ENCODE peak calls at places on chromosome 16, in four cellular contexts. K, I, V and F are unnamed samples.

GRCh38 chr16:30948087-30948955 is 547 bp upstream of the ORAI3 start:
- DNase-seq in V (no peak), K (peak), I (peak), F (no peak)

GRCh38 chr16:13390093-13390985 is 488.9 kb downstream of the SHISA9 start:
- DNase-seq in I (no peak), V (no peak), K (no peak), F (peak)

GRCh38 chr16:3171855-3172593 is 16.0 kb upstream of the OR1F1 start:
- DNase-seq in V (peak), K (no peak), I (peak), F (no peak)

GRCh38 chr16:71205482-71206131 is 24.9 kb downstream of the HYDIN start:
- DNase-seq in V (no peak), K (no peak), I (no peak), F (no peak)

GRCh38 chr16:86975445-86975844 is 341.7 kb downstream of the C16orf95 start:
- DNase-seq in K (no peak), V (no peak), I (peak), F (no peak)

GRCh38 chr16:1612320-1613111 is at the start of gene CRAMP1:
- DNase-seq in V (peak), I (peak), K (no peak), F (peak)

GRCh38 chr16:88649924-88650748 is 717 bp downstream of the CYBA start:
- DNase-seq in I (peak), V (peak), K (peak), F (peak)

GRCh38 chr16:83853834-83854233 is 45.1 kb upstream of the MLYCD start:
- DNase-seq in K (no peak), I (no peak), V (no peak), F (no peak)

GRCh38 chr16:17370233-17371013 is 100.3 kb downstream of the XYLT1 start:
- DNase-seq in V (no peak), I (no peak), K (no peak), F (no peak)

GRCh38 chr16:86498661-86499493 is 11.4 kb upstream of the FOXF1 start:
- DNase-seq in V (no peak), I (no peak), K (no peak), F (no peak)

GRCh38 chr16:15650698-15651161 is 685 bp downstream of the NDE1 start:
- DNase-seq in V (peak), K (peak), I (no peak), F (no peak)

GRCh38 chr16:15690296-15690695 is 40.3 kb downstream of the NDE1 start:
- DNase-seq in V (no peak), K (no peak), I (no peak), F (no peak)

GRCh38 chr16:55901756-55902155 is 26.6 kb upstream of the CES5A start:
- DNase-seq in K (no peak), V (no peak), I (no peak), F (no peak)

GRCh38 chr16:47037396-47037745 is 63.9 kb upstream of the DNAJA2 start:
- DNase-seq in I (no peak), V (peak), K (no peak), F (peak)

GRCh38 chr16:3589441-3589921 is 12.3 kb upstream of the NLRC3 start:
- DNase-seq in K (no peak), I (no peak), V (no peak), F (no peak)

GRCh38 chr16:11670171-11671131 is 2.2 kb downstream of the SNN start:
- DNase-seq in K (peak), I (peak), V (peak), F (peak)

GRCh38 chr16:29028457-29029167 is 43.8 kb downstream of the LAT start:
- DNase-seq in V (no peak), I (no peak), K (no peak), F (no peak)

GRCh38 chr16:72426416-72426815 is 254.5 kb upstream of the PMFBP1 start:
- DNase-seq in K (no peak), I (no peak), V (no peak), F (no peak)

GRCh38 chr16:3488801-3489200 is 6.5 kb downstream of the C16orf90 start:
- DNase-seq in V (no peak), I (no peak), K (no peak), F (no peak)

GRCh38 chr16:85303354-85303883 is 191.1 kb upstream of the CIBAR2 start:
- DNase-seq in K (peak), V (peak), I (peak), F (peak)

GRCh38 chr16:86120982-86121242 is 221.9 kb downstream of the IRF8 start:
- DNase-seq in K (no peak), V (no peak), I (no peak), F (no peak)

GRCh38 chr16:574021-574760 is 4.4 kb downstream of the PIGQ start:
- DNase-seq in I (no peak), K (no peak), V (no peak), F (no peak)

GRCh38 chr16:66927918-66928649 is 2.7 kb upstream of the RRAD start:
- DNase-seq in I (peak), V (no peak), K (no peak), F (no peak)

GRCh38 chr16:80670170-80670865 is 129.5 kb downstream of the DYNLRB2 start:
- DNase-seq in K (no peak), V (peak), I (no peak), F (peak)

GRCh38 chr16:2894231-2894630 is 11.2 kb downstream of the FLYWCH2 start:
- DNase-seq in V (no peak), I (no peak), K (no peak), F (no peak)

GRCh38 chr16:57889111-57889510 is 81.8 kb downstream of the CNGB1 start:
- DNase-seq in V (no peak), K (no peak), I (no peak), F (no peak)

GRCh38 chr16:5008311-5008731 is 25.4 kb downstream of the NAGPA start:
- DNase-seq in I (no peak), V (no peak), K (no peak), F (no peak)

GRCh38 chr16:2154533-2155090 is 970 bp upstream of the TRAF7 start:
- DNase-seq in I (no peak), K (no peak), V (peak), F (no peak)

GRCh38 chr16:81446318-81447275 is 2.0 kb downstream of the CMIP start:
- DNase-seq in V (no peak), I (peak), K (no peak), F (no peak)

GRCh38 chr16:58507963-58508670 is 7.2 kb upstream of the SETD6 start:
- DNase-seq in I (no peak), K (no peak), V (no peak), F (no peak)

GRCh38 chr16:78925071-78925714 is 675.3 kb downstream of the MAF start:
- DNase-seq in I (peak), V (peak), K (no peak), F (no peak)

GRCh38 chr16:79380990-79381389 is 219.5 kb downstream of the MAF start:
- DNase-seq in I (no peak), K (no peak), V (no peak), F (no peak)

GRCh38 chr16:80467961-80468360 is 72.8 kb upstream of the DYNLRB2 start:
- DNase-seq in V (no peak), K (no peak), I (no peak), F (no peak)

GRCh38 chr16:53991181-53992056 is 287.5 kb downstream of the FTO start:
- DNase-seq in I (peak), K (no peak), V (no peak), F (no peak)